ENCODE peak calls at places on chromosomes 5 and 9, in five cellular contexts. M is cardiac muscle cell, B is lung, T is transverse colon, S is IMR-90. Q is an unnamed sample. For H3K36me3, the result is how much of the 10 kb centered on the place peaks cover.

GRCh38 chr5:30390095-30390494 is 803.4 kb upstream of the CDH6 start:
- DNase-seq in T (no peak), B (no peak), S (no peak), M (peak), Q (no peak)

GRCh38 chr9:70964861-70965260 is 156.6 kb downstream of the TRPM3 start:
- DNase-seq in M (no peak), S (no peak), T (no peak), B (no peak), Q (no peak)

GRCh38 chr5:155343468-155343867 is 329.9 kb downstream of the KIF4B start:
- DNase-seq in S (no peak), B (no peak), M (no peak), T (no peak), Q (no peak)

GRCh38 chr5:170184007-170184687 is 48.6 kb upstream of the C5orf58 start:
- DNase-seq in B (peak), S (peak), T (peak), M (peak), Q (peak)

GRCh38 chr9:131312822-131313770 is 23.6 kb downstream of the PLPP7 start:
- DNase-seq in T (peak), S (no peak), B (no peak), M (no peak), Q (no peak)

GRCh38 chr5:56375011-56375410 is 141.9 kb upstream of the ANKRD55 start:
- DNase-seq in T (no peak), S (no peak), M (no peak), B (no peak), Q (peak)

GRCh38 chr9:100206899-100207298 is 107.9 kb downstream of the INVS start:
- DNase-seq in T (no peak), S (peak), B (no peak), M (no peak), Q (no peak)

GRCh38 chr5:92145852-92146251 is 762.7 kb upstream of the ARRDC3 start:
- DNase-seq in S (no peak), M (no peak), T (no peak), B (no peak), Q (no peak)

GRCh38 chr9:133960568-133961129 is 31.5 kb downstream of the VAV2 start:
- DNase-seq in B (peak), S (no peak), T (no peak), M (no peak), Q (peak)

GRCh38 chr5:93145767-93146166 is 435.3 kb downstream of the NR2F1-AS1 start:
- DNase-seq in M (no peak), B (no peak), S (peak), T (no peak), Q (no peak)

GRCh38 chr5:93154551-93154950 is 426.5 kb downstream of the NR2F1-AS1 start:
- DNase-seq in S (peak), T (no peak), M (no peak), B (no peak), Q (no peak)

GRCh38 chr5:93150311-93151012 is 430.6 kb downstream of the NR2F1-AS1 start:
- DNase-seq in B (no peak), S (peak), M (no peak), T (no peak), Q (no peak)

GRCh38 chr5:93151896-93152295 is 429.1 kb downstream of the NR2F1-AS1 start:
- DNase-seq in S (no peak), B (no peak), M (no peak), T (no peak), Q (no peak)

GRCh38 chr5:93151121-93151520 is 429.9 kb downstream of the NR2F1-AS1 start:
- DNase-seq in B (no peak), M (no peak), T (no peak), S (peak), Q (no peak)
- H3K27ac ChIP-seq in B (no peak), M (no peak), T (no peak), S (no peak), Q (no peak)

GRCh38 chr5:14561741-14562140 is 19.9 kb upstream of the OTULINL start:
- DNase-seq in S (no peak), B (no peak), M (no peak), T (no peak), Q (no peak)
- H3K36me3 ChIP-seq in S (under half), B (under half), M (under half), T (under half), Q (under half)

DNA sequence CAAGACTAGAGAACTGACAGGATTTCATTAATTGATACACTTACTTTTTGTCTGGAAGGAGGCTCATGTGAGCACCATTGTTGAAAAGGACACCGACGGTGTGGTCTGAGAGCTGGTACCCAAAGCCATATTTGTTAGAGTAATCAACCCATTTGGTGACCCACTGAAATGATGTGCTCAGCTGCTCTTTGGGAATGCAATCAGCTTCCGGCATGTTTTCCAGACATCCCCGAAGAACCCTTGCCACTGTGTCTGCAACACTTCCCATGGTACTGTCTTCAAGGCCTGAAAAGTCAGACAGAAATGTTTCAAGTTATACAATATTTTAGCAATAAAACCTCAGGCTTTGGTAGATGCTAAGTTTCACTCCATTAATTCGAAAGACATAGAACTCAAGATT is 4.4 kb downstream of the PLK2 start:
- DNase-seq in B (no peak), S (no peak), T (no peak), M (no peak), Q (no peak)
- H3K4me3 ChIP-seq in B (peak), S (no peak), T (no peak), M (no peak), Q (no peak)

GRCh38 chr5:160463227-160463626 is 41.6 kb downstream of the PTTG1 start:
- DNase-seq in B (no peak), T (no peak), S (no peak), M (no peak), Q (no peak)

GRCh38 chr5:160463775-160464465 is 42.3 kb downstream of the PTTG1 start:
- DNase-seq in B (no peak), T (no peak), S (peak), M (no peak), Q (no peak)

GRCh38 chr5:160460377-160461049 is 38.9 kb downstream of the PTTG1 start:
- DNase-seq in B (no peak), S (no peak), T (no peak), M (no peak), Q (no peak)

GRCh38 chr5:160461378-160461777 is 39.7 kb downstream of the PTTG1 start:
- DNase-seq in S (no peak), B (no peak), M (no peak), T (no peak), Q (no peak)

GRCh38 chr5:160462167-160462566 is 40.5 kb downstream of the PTTG1 start:
- DNase-seq in B (no peak), T (no peak), M (no peak), S (no peak), Q (no peak)
- H3K27ac ChIP-seq in B (no peak), T (no peak), M (no peak), S (peak), Q (no peak)

DNA sequence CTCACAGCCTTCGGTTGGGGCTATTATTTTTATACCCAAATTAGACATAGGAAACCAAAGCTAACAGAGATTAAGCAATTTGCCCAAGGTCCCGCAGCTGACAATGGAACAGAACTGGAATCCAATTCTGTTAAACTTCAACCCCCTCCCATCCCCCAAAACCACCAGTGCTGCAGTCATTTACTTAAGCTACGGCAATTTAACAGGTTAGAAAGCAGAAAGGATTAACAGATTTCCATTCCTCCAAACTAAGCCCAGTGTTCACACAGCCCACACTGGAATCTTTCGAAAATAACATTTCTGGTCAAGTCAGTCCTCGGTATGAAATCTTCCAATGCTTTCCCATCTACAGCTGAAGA is 1023.1 kb upstream of the DMAC1 start:
- DNase-seq in M (no peak), T (no peak), B (no peak), S (no peak), Q (peak)
- H3K36me3 ChIP-seq in M (under half), T (under half), B (under half), S (under half), Q (under half)